ENCODE peak calls at places on chromosomes 3 and 15, in six cellular contexts. One of them, this sample, is unnamed.

GRCh38 chr3:75978686-75979085 is 193.3 kb upstream of the ZNF717 start:
- DNase-seq in dorsolateral prefrontal cortex: no peak
- DNase-seq in B cell: no peak
- DNase-seq in RWPE1: no peak
- DNase-seq in nephron progenitor cell: no peak
- DNase-seq in astrocyte of the spinal cord: no peak
- DNase-seq in this sample: no peak

GRCh38 chr15:93048759-93049161 is 40.3 kb downstream of the RGMA start:
- DNase-seq in dorsolateral prefrontal cortex: no peak
- DNase-seq in B cell: no peak
- DNase-seq in RWPE1: peak
- DNase-seq in nephron progenitor cell: no peak
- DNase-seq in astrocyte of the spinal cord: peak
- DNase-seq in this sample: no peak

GRCh38 chr3:149480326-149481017 is 6.0 kb downstream of the TM4SF4 start:
- DNase-seq in dorsolateral prefrontal cortex: no peak
- DNase-seq in B cell: peak
- DNase-seq in RWPE1: peak
- DNase-seq in nephron progenitor cell: peak
- DNase-seq in astrocyte of the spinal cord: peak
- DNase-seq in this sample: peak

GRCh38 chr15:38072507-38073277 is 138.3 kb downstream of the TMCO5A start:
- DNase-seq in dorsolateral prefrontal cortex: peak
- DNase-seq in B cell: peak
- DNase-seq in RWPE1: peak
- DNase-seq in nephron progenitor cell: peak
- DNase-seq in astrocyte of the spinal cord: peak
- DNase-seq in this sample: no peak

GRCh38 chr3:193701896-193702644 is 109.1 kb downstream of the OPA1 start:
- DNase-seq in dorsolateral prefrontal cortex: no peak
- DNase-seq in B cell: peak
- DNase-seq in RWPE1: no peak
- DNase-seq in nephron progenitor cell: no peak
- DNase-seq in astrocyte of the spinal cord: peak
- DNase-seq in this sample: no peak

GRCh38 chr3:52193059-52193458 is 4.9 kb upstream of the ALAS1 start:
- DNase-seq in dorsolateral prefrontal cortex: no peak
- DNase-seq in B cell: no peak
- DNase-seq in RWPE1: peak
- DNase-seq in nephron progenitor cell: no peak
- DNase-seq in astrocyte of the spinal cord: no peak
- DNase-seq in this sample: no peak

GRCh38 chr3:169264711-169265110 is 398.8 kb downstream of the MECOM start:
- DNase-seq in dorsolateral prefrontal cortex: no peak
- DNase-seq in B cell: no peak
- DNase-seq in RWPE1: peak
- DNase-seq in nephron progenitor cell: no peak
- DNase-seq in astrocyte of the spinal cord: peak
- DNase-seq in this sample: no peak

GRCh38 chr15:66897971-66898370 is 167.4 kb upstream of the SMAD3 start:
- DNase-seq in dorsolateral prefrontal cortex: no peak
- DNase-seq in B cell: no peak
- DNase-seq in RWPE1: no peak
- DNase-seq in nephron progenitor cell: no peak
- DNase-seq in astrocyte of the spinal cord: no peak
- DNase-seq in this sample: no peak

GRCh38 chr15:50106438-50106837 is 12.6 kb downstream of the ATP8B4 start:
- DNase-seq in dorsolateral prefrontal cortex: no peak
- DNase-seq in B cell: no peak
- DNase-seq in RWPE1: no peak
- DNase-seq in nephron progenitor cell: no peak
- DNase-seq in astrocyte of the spinal cord: no peak
- DNase-seq in this sample: no peak

GRCh38 chr3:139109271-139109670 is 64.6 kb upstream of the PRR23C start:
- DNase-seq in dorsolateral prefrontal cortex: no peak
- DNase-seq in B cell: no peak
- DNase-seq in RWPE1: no peak
- DNase-seq in nephron progenitor cell: no peak
- DNase-seq in astrocyte of the spinal cord: no peak
- DNase-seq in this sample: no peak

GRCh38 chr3:136193273-136194043 is 2.7 kb downstream of the MSL2 start:
- DNase-seq in dorsolateral prefrontal cortex: no peak
- DNase-seq in B cell: no peak
- DNase-seq in RWPE1: no peak
- DNase-seq in nephron progenitor cell: no peak
- DNase-seq in astrocyte of the spinal cord: peak
- DNase-seq in this sample: no peak

DNA sequence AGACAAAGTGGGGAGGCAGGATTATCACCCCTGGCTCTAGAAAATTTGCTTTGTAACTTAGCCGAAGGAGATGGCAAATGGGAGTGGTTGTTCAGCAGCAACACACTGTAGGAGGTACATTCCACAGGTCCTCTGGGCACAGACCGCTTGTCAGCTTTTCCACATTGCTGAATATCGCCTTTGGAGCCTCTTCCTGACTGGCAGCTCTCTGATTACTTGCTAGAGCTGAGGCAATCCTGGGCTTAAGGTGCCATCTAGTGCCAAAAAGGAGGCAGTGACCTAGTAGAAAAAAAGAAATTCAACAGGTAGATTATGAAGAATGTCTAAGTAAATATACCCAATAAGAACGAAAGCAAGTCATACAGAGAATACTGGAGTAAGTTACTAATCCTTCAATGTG is 13.1 kb upstream of the SCN5A start:
- DNase-seq in dorsolateral prefrontal cortex: no peak
- DNase-seq in B cell: no peak
- DNase-seq in RWPE1: no peak
- DNase-seq in nephron progenitor cell: no peak
- DNase-seq in astrocyte of the spinal cord: peak
- DNase-seq in this sample: no peak
- TF ChIP-seq CTCF in dorsolateral prefrontal cortex: no peak
- TF ChIP-seq CTCF in B cell: no peak
- TF ChIP-seq CTCF in RWPE1: peak
- TF ChIP-seq CTCF in nephron progenitor cell: peak
- TF ChIP-seq CTCF in astrocyte of the spinal cord: peak
- TF ChIP-seq CTCF in this sample: no peak

GRCh38 chr3:172675371-172676193 is 35.3 kb downstream of the NCEH1 start:
- DNase-seq in dorsolateral prefrontal cortex: no peak
- DNase-seq in B cell: peak
- DNase-seq in RWPE1: no peak
- DNase-seq in nephron progenitor cell: peak
- DNase-seq in astrocyte of the spinal cord: peak
- DNase-seq in this sample: no peak
- TF ChIP-seq CTCF in dorsolateral prefrontal cortex: peak
- TF ChIP-seq CTCF in B cell: peak
- TF ChIP-seq CTCF in RWPE1: peak
- TF ChIP-seq CTCF in nephron progenitor cell: peak
- TF ChIP-seq CTCF in astrocyte of the spinal cord: peak
- TF ChIP-seq CTCF in this sample: no peak

DNA sequence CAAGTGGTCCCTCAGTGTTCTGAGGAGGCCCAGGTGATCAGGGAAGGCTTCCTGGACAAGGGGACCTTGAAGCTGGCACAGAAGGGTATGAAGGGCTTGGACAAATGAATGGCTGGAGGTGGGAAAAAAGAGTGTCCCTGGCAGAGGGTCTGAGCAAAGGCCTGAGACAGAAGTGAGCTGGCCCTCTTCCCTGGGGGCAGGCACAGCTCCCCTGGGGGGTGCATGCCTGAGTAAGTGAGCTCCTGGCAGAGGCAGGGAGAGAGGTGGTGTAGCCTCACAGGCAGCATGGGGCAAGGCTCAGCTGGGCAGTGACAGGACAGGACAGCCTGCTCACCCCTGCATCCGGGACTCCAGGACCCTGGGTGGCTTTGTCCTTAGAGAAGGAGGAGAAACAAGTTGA is 5.4 kb upstream of the CACNA2D2 start:
- DNase-seq in dorsolateral prefrontal cortex: no peak
- DNase-seq in B cell: no peak
- DNase-seq in RWPE1: no peak
- DNase-seq in nephron progenitor cell: no peak
- DNase-seq in astrocyte of the spinal cord: no peak
- DNase-seq in this sample: no peak
- TF ChIP-seq CTCF in dorsolateral prefrontal cortex: no peak
- TF ChIP-seq CTCF in B cell: no peak
- TF ChIP-seq CTCF in RWPE1: no peak
- TF ChIP-seq CTCF in nephron progenitor cell: no peak
- TF ChIP-seq CTCF in astrocyte of the spinal cord: no peak
- TF ChIP-seq CTCF in this sample: no peak

GRCh38 chr15:90869140-90869541 is 753 bp downstream of the FURIN start:
- DNase-seq in dorsolateral prefrontal cortex: no peak
- DNase-seq in B cell: no peak
- DNase-seq in RWPE1: no peak
- DNase-seq in nephron progenitor cell: no peak
- DNase-seq in astrocyte of the spinal cord: no peak
- DNase-seq in this sample: no peak
- TF ChIP-seq CTCF in dorsolateral prefrontal cortex: no peak
- TF ChIP-seq CTCF in B cell: no peak
- TF ChIP-seq CTCF in RWPE1: no peak
- TF ChIP-seq CTCF in nephron progenitor cell: no peak
- TF ChIP-seq CTCF in astrocyte of the spinal cord: no peak
- TF ChIP-seq CTCF in this sample: no peak

DNA sequence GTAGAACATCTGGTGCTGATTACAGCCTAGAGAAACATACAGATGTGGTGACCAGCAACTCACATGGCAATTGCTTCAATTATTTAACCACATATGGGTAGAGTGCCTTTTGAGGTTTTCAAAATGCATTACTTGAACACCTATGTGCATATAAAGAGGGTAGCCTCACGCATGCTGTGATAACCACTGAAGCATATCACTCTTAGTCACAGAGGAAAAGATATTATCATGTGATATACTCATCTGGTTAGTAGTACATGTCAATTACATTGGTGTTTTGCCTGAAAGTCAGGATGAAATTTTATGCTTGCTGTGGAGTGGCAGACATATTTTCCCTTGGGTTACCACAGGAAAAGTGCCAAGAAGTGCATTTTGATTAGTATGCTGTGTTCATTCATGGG is 459.3 kb upstream of the AGTR1 start:
- DNase-seq in dorsolateral prefrontal cortex: no peak
- DNase-seq in B cell: no peak
- DNase-seq in RWPE1: no peak
- DNase-seq in nephron progenitor cell: no peak
- DNase-seq in astrocyte of the spinal cord: peak
- DNase-seq in this sample: no peak
- TF ChIP-seq CTCF in dorsolateral prefrontal cortex: no peak
- TF ChIP-seq CTCF in B cell: no peak
- TF ChIP-seq CTCF in RWPE1: no peak
- TF ChIP-seq CTCF in nephron progenitor cell: no peak
- TF ChIP-seq CTCF in astrocyte of the spinal cord: no peak
- TF ChIP-seq CTCF in this sample: no peak

GRCh38 chr15:29938701-29939340 is 116.6 kb upstream of the TJP1 start:
- DNase-seq in dorsolateral prefrontal cortex: no peak
- DNase-seq in B cell: no peak
- DNase-seq in RWPE1: no peak
- DNase-seq in nephron progenitor cell: no peak
- DNase-seq in astrocyte of the spinal cord: no peak
- DNase-seq in this sample: no peak
- TF ChIP-seq CTCF in dorsolateral prefrontal cortex: peak
- TF ChIP-seq CTCF in B cell: no peak
- TF ChIP-seq CTCF in RWPE1: no peak
- TF ChIP-seq CTCF in nephron progenitor cell: no peak
- TF ChIP-seq CTCF in astrocyte of the spinal cord: peak
- TF ChIP-seq CTCF in this sample: no peak

GRCh38 chr3:36792342-36792741 is 28.0 kb upstream of the DCLK3 start:
- DNase-seq in dorsolateral prefrontal cortex: no peak
- DNase-seq in B cell: peak
- DNase-seq in RWPE1: peak
- DNase-seq in nephron progenitor cell: peak
- DNase-seq in astrocyte of the spinal cord: peak
- DNase-seq in this sample: no peak
- TF ChIP-seq CTCF in dorsolateral prefrontal cortex: no peak
- TF ChIP-seq CTCF in B cell: no peak
- TF ChIP-seq CTCF in RWPE1: no peak
- TF ChIP-seq CTCF in nephron progenitor cell: peak
- TF ChIP-seq CTCF in astrocyte of the spinal cord: peak
- TF ChIP-seq CTCF in this sample: no peak

DNA sequence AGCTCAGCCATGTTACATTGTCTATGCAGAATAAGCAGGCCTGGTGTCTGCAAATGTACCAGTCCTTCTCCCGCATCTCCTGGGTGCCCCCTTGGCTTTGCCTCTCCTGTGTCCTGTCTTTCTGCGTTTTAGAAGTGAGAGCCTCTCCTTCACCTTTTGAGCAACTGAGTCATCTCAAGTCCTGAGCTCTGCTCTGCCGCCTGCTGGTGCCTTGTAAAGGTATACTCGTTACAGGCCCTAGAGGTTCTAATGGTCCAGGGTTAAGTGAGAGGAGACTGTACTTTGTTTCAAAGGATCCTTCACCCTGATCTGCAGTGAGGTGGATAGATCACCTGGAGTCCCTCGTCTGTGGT is 12.6 kb downstream of the GHRL start:
- DNase-seq in dorsolateral prefrontal cortex: no peak
- DNase-seq in B cell: no peak
- DNase-seq in RWPE1: no peak
- DNase-seq in nephron progenitor cell: no peak
- DNase-seq in astrocyte of the spinal cord: no peak
- DNase-seq in this sample: no peak
- TF ChIP-seq CTCF in dorsolateral prefrontal cortex: no peak
- TF ChIP-seq CTCF in B cell: no peak
- TF ChIP-seq CTCF in RWPE1: no peak
- TF ChIP-seq CTCF in nephron progenitor cell: no peak
- TF ChIP-seq CTCF in astrocyte of the spinal cord: peak
- TF ChIP-seq CTCF in this sample: no peak

DNA sequence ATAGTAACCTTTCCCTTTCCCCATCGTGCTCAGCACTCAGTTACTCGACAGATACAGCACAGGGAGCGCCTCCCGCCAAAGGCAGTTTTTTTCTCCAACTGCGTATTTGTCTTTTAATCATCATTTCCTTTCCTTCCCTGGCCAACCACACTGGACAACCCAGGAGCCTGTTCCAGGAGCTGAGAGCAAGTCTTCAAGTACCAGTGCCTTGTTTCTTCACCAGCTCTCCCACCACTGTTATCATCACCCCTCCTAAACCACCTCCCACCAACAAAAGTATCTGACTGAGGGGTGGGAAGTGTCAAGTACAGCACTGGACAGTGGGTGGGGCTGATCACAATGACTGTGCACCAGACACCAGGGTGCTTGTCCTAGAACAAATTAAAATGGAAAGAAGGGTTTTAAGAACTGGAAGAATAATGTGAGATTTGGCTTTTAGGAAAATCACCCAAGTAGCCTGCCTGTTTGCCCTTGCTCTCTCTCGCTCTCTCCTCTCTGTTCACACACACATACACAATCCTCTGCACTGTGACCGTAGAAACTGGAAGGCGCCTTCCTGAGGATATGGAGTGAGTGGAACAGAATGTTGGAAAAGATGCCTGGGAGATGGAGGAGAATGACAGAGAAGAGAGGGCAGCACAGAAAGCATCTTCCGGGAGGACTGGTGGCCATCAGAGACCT is 126.3 kb downstream of the TNIK start:
- DNase-seq in dorsolateral prefrontal cortex: no peak
- DNase-seq in B cell: no peak
- DNase-seq in RWPE1: no peak
- DNase-seq in nephron progenitor cell: no peak
- DNase-seq in astrocyte of the spinal cord: no peak
- DNase-seq in this sample: no peak
- TF ChIP-seq CTCF in dorsolateral prefrontal cortex: no peak
- TF ChIP-seq CTCF in B cell: no peak
- TF ChIP-seq CTCF in RWPE1: no peak
- TF ChIP-seq CTCF in nephron progenitor cell: no peak
- TF ChIP-seq CTCF in astrocyte of the spinal cord: no peak
- TF ChIP-seq CTCF in this sample: no peak

DNA sequence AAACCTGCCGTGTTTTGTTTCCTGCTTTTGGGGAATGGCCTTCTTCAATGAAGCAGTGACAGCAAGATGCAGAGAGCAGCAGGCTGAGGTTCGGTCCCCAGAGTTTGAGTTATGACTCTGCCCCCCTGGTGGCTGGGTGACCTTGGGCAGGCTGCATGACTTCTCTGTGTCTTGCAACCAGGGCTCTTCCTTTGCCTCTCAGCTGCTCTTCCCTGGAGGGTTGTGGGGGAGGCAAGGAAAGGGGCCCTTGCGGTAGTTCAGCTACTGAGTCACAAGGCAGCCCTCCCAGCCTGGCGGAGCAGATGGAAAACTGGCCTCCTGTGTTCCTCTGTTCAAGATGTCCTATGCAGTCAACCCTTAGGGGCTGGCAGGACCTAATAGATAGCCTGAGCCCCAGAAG is 17.1 kb downstream of the CTXND1 start:
- DNase-seq in dorsolateral prefrontal cortex: no peak
- DNase-seq in B cell: peak
- DNase-seq in RWPE1: no peak
- DNase-seq in nephron progenitor cell: peak
- DNase-seq in astrocyte of the spinal cord: no peak
- DNase-seq in this sample: no peak
- TF ChIP-seq CTCF in dorsolateral prefrontal cortex: no peak
- TF ChIP-seq CTCF in B cell: peak
- TF ChIP-seq CTCF in RWPE1: peak
- TF ChIP-seq CTCF in nephron progenitor cell: peak
- TF ChIP-seq CTCF in astrocyte of the spinal cord: peak
- TF ChIP-seq CTCF in this sample: no peak